ENCODE peak calls at places on chromosomes 7 and 10, in six cellular contexts. Y is heart right ventricle, B is HFF-Myc, Q is psoas muscle, U is right cardiac atrium, C is AG10803. W is an unnamed sample.

GRCh38 chr10:110207805-110208613 is 604 bp downstream of the MXI1 start:
- DNase-seq in Y (peak; percentile 40), B (no peak), Q (peak; percentile 62), U (peak; percentile 74), C (peak; percentile 31), W (no peak)

GRCh38 chr7:159148430-159149395 is 4.0 kb upstream of the VIPR2 start:
- DNase-seq in Y (no peak), B (no peak), Q (no peak), U (no peak), C (no peak), W (no peak)

GRCh38 chr10:130810856-130811255 is 500.7 kb downstream of the TCERG1L start:
- DNase-seq in Y (no peak), B (no peak), Q (no peak), U (no peak), C (no peak), W (no peak)

GRCh38 chr10:30848396-30849032 is 183.2 kb downstream of the ZNF438 start:
- DNase-seq in Y (no peak), B (no peak), Q (no peak), U (no peak), C (no peak), W (no peak)

GRCh38 chr10:48496105-48496830 is 108.6 kb downstream of the ARHGAP22 start:
- DNase-seq in Y (no peak), B (no peak), Q (no peak), U (no peak), C (no peak), W (no peak)

GRCh38 chr7:152459724-152460251 is 24.0 kb upstream of the KMT2C start:
- DNase-seq in Y (peak; percentile 12), B (peak; percentile 19), Q (peak; percentile 61), U (peak; percentile 53), C (no peak), W (peak; percentile 60)

GRCh38 chr7:137975223-137975622 is 26.7 kb downstream of the CREB3L2 start:
- DNase-seq in Y (peak; percentile 44), B (no peak), Q (peak; percentile 63), U (peak; percentile 81), C (peak; percentile 80), W (no peak)

GRCh38 chr10:74051729-74052342 is 53.9 kb downstream of the VCL start:
- DNase-seq in Y (peak; percentile 27), B (no peak), Q (no peak), U (no peak), C (no peak), W (no peak)

GRCh38 chr7:100965723-100966541 is 3.4 kb upstream of the MUC12 start:
- DNase-seq in Y (peak; percentile 68), B (no peak), Q (peak; percentile 75), U (peak; percentile 84), C (peak; percentile 39), W (peak; percentile 85)

GRCh38 chr10:122404576-122404975 is 30.1 kb downstream of the PLEKHA1 start:
- DNase-seq in Y (no peak), B (no peak), Q (no peak), U (no peak), C (no peak), W (no peak)

GRCh38 chr7:44187636-44188416 is 1.4 kb downstream of the GCK start:
- DNase-seq in Y (no peak), B (no peak), Q (no peak), U (no peak), C (no peak), W (no peak)

GRCh38 chr10:22557321-22557720 is 157.1 kb downstream of the PIP4K2A start:
- DNase-seq in Y (no peak), B (no peak), Q (no peak), U (no peak), C (no peak), W (no peak)

GRCh38 chr10:126433351-126433750 is 45.1 kb upstream of the ADAM12 start:
- DNase-seq in Y (no peak), B (no peak), Q (no peak), U (no peak), C (no peak), W (no peak)

GRCh38 chr10:62813981-62814380 is 2.2 kb downstream of the EGR2 start:
- DNase-seq in Y (no peak), B (no peak), Q (no peak), U (no peak), C (no peak), W (no peak)
- H3K4me3 ChIP-seq in Y (no peak overlapping the region), B (no peak overlapping the region), Q (no peak overlapping the region), U (no peak overlapping the region), C (no peak overlapping the region), W (peak overlapping the region; percentile 71)

DNA sequence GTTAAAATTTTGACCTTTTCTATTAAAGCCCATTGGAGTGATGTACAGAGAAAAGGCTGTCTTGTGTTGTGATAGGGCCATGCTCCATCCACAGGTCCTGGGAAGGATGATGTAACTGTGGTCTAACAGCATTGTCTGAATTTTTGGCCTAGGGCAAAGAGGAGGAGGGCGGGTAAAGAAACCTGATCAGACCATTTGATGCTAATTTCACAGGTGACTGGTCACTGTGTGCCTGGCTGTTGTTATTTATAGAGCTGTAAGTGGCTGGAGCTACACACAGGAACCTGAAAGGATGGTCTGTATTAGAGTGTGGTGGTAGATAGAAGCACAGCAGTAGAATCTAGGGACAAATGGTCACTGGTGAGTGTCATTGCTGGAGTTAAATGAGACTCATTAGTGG is 182.1 kb downstream of the AUTS2 start:
- DNase-seq in Y (no peak), B (no peak), Q (no peak), U (no peak), C (peak; percentile 60), W (no peak)
- H3K4me3 ChIP-seq in Y (no peak overlapping the region), B (no peak overlapping the region), Q (no peak overlapping the region), U (no peak overlapping the region), C (no peak overlapping the region), W (no peak overlapping the region)

GRCh38 chr7:130397056-130397455 is 16.8 kb downstream of the CPA1 start:
- DNase-seq in Y (no peak), B (no peak), Q (no peak), U (no peak), C (peak; percentile 49), W (no peak)

GRCh38 chr7:130394421-130395188 is 14.3 kb downstream of the CPA1 start:
- DNase-seq in Y (no peak), B (no peak), Q (no peak), U (no peak), C (no peak), W (no peak)

GRCh38 chr7:130393095-130393494 is 12.8 kb downstream of the CPA1 start:
- DNase-seq in Y (no peak), B (no peak), Q (no peak), U (no peak), C (peak; percentile 90), W (no peak)

GRCh38 chr7:130392456-130392860 is 12.2 kb downstream of the CPA1 start:
- DNase-seq in Y (no peak), B (no peak), Q (no peak), U (no peak), C (peak; percentile 49), W (no peak)

GRCh38 chr7:130393799-130394411 is 13.6 kb downstream of the CPA1 start:
- DNase-seq in Y (no peak), B (no peak), Q (no peak), U (no peak), C (no peak), W (no peak)
- H3K4me3 ChIP-seq in Y (no peak overlapping the region), B (no peak overlapping the region), Q (no peak overlapping the region), U (no peak overlapping the region), C (no peak overlapping the region), W (no peak overlapping the region)

DNA sequence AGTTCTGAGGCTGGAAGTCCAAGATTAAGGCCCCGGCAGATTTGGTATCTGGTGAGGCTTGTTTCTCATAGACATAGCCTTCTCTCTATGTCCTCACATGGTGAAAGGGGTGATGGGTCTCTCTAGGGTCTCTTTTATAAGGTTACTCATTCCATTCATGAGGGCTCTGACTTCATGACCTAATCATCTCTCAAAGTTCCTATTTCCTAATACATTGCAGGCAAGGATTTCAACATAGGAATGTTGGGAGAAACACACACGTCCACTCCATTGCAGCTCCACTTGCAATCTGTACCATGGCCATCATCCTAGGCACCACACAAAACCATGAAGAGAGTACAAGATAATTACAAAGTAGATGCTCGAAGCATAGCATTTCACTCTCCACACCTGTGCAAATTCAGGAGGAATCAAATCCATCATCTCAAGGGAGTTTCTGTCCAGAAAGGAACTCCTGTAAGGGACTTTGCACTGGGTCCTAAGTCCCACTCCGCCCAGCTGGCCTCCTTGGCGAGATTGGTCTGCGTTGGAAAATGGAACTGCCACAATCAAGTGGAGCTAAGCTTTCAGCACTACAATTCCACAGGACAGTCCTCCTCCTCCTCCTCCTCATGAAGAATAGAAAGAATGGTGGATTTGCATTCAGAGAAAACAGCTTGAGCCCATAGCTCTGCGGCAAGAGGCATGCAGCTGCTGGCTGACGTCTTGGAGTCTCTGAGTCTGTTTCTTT is 8.8 kb downstream of the DDC start:
- DNase-seq in Y (no peak), B (no peak), Q (no peak), U (no peak), C (peak; percentile 22), W (no peak)
- H3K4me3 ChIP-seq in Y (no peak overlapping the region), B (no peak overlapping the region), Q (no peak overlapping the region), U (no peak overlapping the region), C (no peak overlapping the region), W (no peak overlapping the region)

GRCh38 chr7:104943502-104944343 is 70.3 kb upstream of the KMT2E start:
- DNase-seq in Y (peak; percentile 32), B (no peak), Q (no peak), U (peak; percentile 74), C (no peak), W (peak; percentile 80)
- H3K4me3 ChIP-seq in Y (no peak overlapping the region), B (no peak overlapping the region), Q (no peak overlapping the region), U (no peak overlapping the region), C (no peak overlapping the region), W (peak overlapping the region; percentile 19)

DNA sequence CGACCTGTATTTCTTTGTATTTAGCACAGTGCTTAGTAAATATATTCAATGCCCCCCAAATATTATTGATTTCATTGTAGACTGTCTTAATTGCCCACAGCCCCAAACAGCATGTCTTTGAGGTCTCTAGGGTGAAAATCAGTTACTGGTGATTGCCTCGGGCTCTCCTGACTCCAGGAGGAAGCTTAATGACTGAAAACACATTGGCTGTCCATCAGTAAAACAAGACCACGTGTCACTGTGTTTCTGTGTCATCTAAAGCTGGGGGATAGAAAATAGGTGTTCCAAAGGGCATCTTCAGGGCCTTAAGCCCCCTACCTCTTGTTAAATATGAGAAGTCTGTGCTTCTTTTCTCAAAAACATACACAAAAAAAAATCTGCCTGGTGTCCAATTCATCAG is 67.9 kb downstream of the CACNA2D1 start:
- DNase-seq in Y (no peak), B (no peak), Q (no peak), U (no peak), C (no peak), W (no peak)
- H3K4me3 ChIP-seq in Y (no peak overlapping the region), B (no peak overlapping the region), Q (no peak overlapping the region), U (no peak overlapping the region), C (no peak overlapping the region), W (no peak overlapping the region)

DNA sequence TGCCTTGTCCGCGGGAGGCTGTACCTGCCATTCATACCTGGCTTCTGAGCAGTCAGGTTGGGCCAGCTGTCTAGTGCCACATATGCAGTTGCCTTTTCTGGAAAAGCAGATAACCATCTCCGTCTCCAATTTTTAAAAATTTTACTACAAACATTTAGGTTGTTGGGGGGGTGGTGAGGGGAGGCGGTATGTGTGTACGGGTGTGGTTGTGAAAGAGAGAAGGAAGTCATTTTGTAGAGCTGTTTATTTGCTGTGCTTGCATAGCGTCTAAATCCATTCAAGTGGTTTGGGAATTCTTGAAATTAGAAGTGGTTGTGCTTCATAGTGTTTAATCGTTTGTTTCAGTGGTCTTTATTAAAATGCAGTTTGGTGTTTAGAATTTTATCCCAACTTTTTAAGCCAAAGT is 1.5 kb downstream of the TBC1D12 start:
- DNase-seq in Y (no peak), B (no peak), Q (no peak), U (no peak), C (no peak), W (no peak)
- H3K4me3 ChIP-seq in Y (peak overlapping the region; percentile 98), B (peak overlapping the region; percentile 84), Q (peak overlapping the region; percentile 99), U (peak overlapping the region; percentile 95), C (peak overlapping the region; percentile 88), W (peak overlapping the region; percentile 93)